ENCODE peak calls at places on chromosomes 3 and 15, in six cellular contexts. H is BE2C, N is aorta, L is body of pancreas, W is heart left ventricle, R is WERI-Rb-1. O is an unnamed sample. For H3K36me3, the result is how much of the 10 kb centered on the place peaks cover.

GRCh38 chr3:40024526-40024925 is 215.1 kb downstream of the MYRIP start:
- DNase-seq in L (no peak), N (no peak), R (no peak), W (no peak), H (no peak), O (no peak)

GRCh38 chr3:105503191-105503593 is 136.5 kb downstream of the ALCAM start:
- DNase-seq in R (no peak), L (no peak), N (no peak), W (no peak), H (no peak), O (no peak)

GRCh38 chr15:49439678-49440375 is 16.8 kb downstream of the FGF7 start:
- DNase-seq in W (no peak), R (no peak), H (no peak), N (no peak), L (no peak), O (no peak)

GRCh38 chr3:194395767-194396527 is 3.1 kb downstream of the GP5 start:
- DNase-seq in L (no peak), R (no peak), N (no peak), H (no peak), W (peak), O (peak)

GRCh38 chr3:10299679-10300078 is 6.9 kb upstream of the GHRL start:
- DNase-seq in R (no peak), W (no peak), H (no peak), L (no peak), N (no peak), O (no peak)

GRCh38 chr3:69425249-69425648 is 39.4 kb upstream of the FRMD4B start:
- DNase-seq in N (no peak), W (no peak), L (peak), R (peak), H (peak), O (no peak)

GRCh38 chr3:16841906-16842709 is 42.6 kb upstream of the PLCL2 start:
- DNase-seq in R (no peak), N (no peak), W (peak), H (no peak), L (peak), O (peak)

GRCh38 chr3:192675958-192676649 is 51.2 kb downstream of the FGF12 start:
- DNase-seq in R (no peak), N (no peak), L (no peak), W (no peak), H (no peak), O (no peak)

GRCh38 chr3:194592798-194593752 is 40.1 kb downstream of the TMEM44 start:
- DNase-seq in H (peak), W (no peak), N (no peak), R (no peak), L (peak), O (no peak)

GRCh38 chr3:17820704-17821103 is 78.3 kb upstream of the TBC1D5 start:
- DNase-seq in H (no peak), R (no peak), L (no peak), W (no peak), N (no peak), O (no peak)

GRCh38 chr15:42037650-42038049 is 16.8 kb upstream of the PLA2G4E start:
- DNase-seq in H (peak), N (no peak), L (peak), R (no peak), W (no peak), O (no peak)

GRCh38 chr3:157906627-157907026 is 199.6 kb downstream of the SHOX2 start:
- DNase-seq in R (no peak), N (no peak), W (no peak), H (no peak), L (no peak), O (no peak)

GRCh38 chr3:30124435-30125390 is 481.7 kb upstream of the TGFBR2 start:
- DNase-seq in R (peak), H (peak), W (peak), N (no peak), L (peak), O (no peak)

GRCh38 chr3:9779721-9780450 is 10.1 kb upstream of the CAMK1 start:
- DNase-seq in L (no peak), W (no peak), R (no peak), H (no peak), N (peak), O (no peak)

GRCh38 chr3:11437506-11437905 is 165.3 kb downstream of the ATG7 start:
- DNase-seq in L (no peak), H (no peak), W (no peak), N (no peak), R (no peak), O (no peak)

GRCh38 chr3:132386259-132386658 is 31.0 kb upstream of the DNAJC13 start:
- DNase-seq in W (no peak), H (no peak), R (no peak), L (no peak), N (no peak), O (no peak)

GRCh38 chr15:52186651-52187486 is 4.3 kb downstream of the GNB5 start:
- DNase-seq in N (no peak), L (no peak), H (no peak), W (no peak), R (peak), O (no peak)

GRCh38 chr3:8646313-8646938 is 1.8 kb upstream of the SSUH2 start:
- DNase-seq in W (no peak), H (no peak), N (no peak), L (no peak), R (no peak), O (peak)

GRCh38 chr3:61769266-61769665 is 207.9 kb downstream of the PTPRG start:
- DNase-seq in R (no peak), N (no peak), H (no peak), L (no peak), W (no peak), O (no peak)

GRCh38 chr3:115673860-115674259 is 50.5 kb downstream of the GAP43 start:
- DNase-seq in N (no peak), L (no peak), H (no peak), R (no peak), W (no peak), O (no peak)

GRCh38 chr3:16391936-16392536 is 121.5 kb downstream of the RFTN1 start:
- DNase-seq in R (no peak), W (no peak), N (no peak), H (no peak), L (no peak), O (no peak)

GRCh38 chr3:57004154-57004730 is 56.2 kb upstream of the SPATA12 start:
- DNase-seq in H (no peak), L (no peak), R (peak), W (no peak), N (no peak), O (no peak)

GRCh38 chr3:193982258-193982659 is 153.7 kb upstream of the HES1 start:
- DNase-seq in N (peak), L (peak), H (no peak), W (peak), R (no peak), O (peak)

GRCh38 chr3:66812741-66813140 is 185.4 kb upstream of the KBTBD8 start:
- DNase-seq in R (no peak), N (no peak), W (no peak), L (no peak), H (no peak), O (no peak)

GRCh38 chr3:140433431-140433830 is 244.4 kb upstream of the TRIM42 start:
- DNase-seq in N (no peak), L (no peak), W (no peak), H (no peak), R (no peak), O (no peak)

GRCh38 chr3:5304789-5305680 is 117.5 kb downstream of the EDEM1 start:
- DNase-seq in H (peak), W (no peak), L (peak), R (peak), N (no peak), O (no peak)

DNA sequence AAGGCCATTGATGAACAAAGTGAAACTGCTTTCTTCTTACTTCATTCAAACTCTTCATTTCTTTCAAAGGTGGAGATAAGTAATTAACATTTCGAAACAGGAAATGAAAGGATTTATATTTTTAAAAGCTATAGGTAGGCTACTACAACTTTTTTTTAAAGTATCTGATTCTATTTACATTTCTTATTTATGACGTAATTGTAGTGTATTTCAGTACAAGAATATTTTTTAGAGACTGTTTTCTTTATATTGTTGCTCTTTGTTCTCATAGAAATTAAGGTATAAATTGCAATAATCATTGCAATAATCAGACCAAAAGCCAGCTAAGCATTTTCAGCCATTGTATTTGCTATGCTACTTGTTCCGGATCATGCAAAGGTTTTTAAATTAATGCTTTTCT is 13.7 kb downstream of the ZFAND6 start:
- DNase-seq in H (no peak), R (no peak), L (no peak), W (no peak), N (no peak), O (no peak)
- H3K36me3 ChIP-seq in H (under half), R (under half), L (under half), W (under half), N (under half), O (under half)

GRCh38 chr15:26550880-26551279 is 222.0 kb downstream of the GABRB3 start:
- DNase-seq in L (no peak), N (no peak), H (no peak), W (no peak), R (no peak), O (no peak)
- H3K36me3 ChIP-seq in L (under half), N (under half), H (under half), W (under half), R (under half), O (under half)

GRCh38 chr15:74010929-74011540 is 16.5 kb downstream of the PML start:
- DNase-seq in H (no peak), N (no peak), W (no peak), L (no peak), R (no peak), O (no peak)

GRCh38 chr15:74013374-74013893 is 18.9 kb downstream of the PML start:
- DNase-seq in W (no peak), H (no peak), L (no peak), N (no peak), R (no peak), O (no peak)

GRCh38 chr15:74007820-74008371 is 13.4 kb downstream of the PML start:
- DNase-seq in N (no peak), H (no peak), W (no peak), L (no peak), R (no peak), O (no peak)

GRCh38 chr15:74008901-74009300 is 14.4 kb downstream of the PML start:
- DNase-seq in W (no peak), L (no peak), R (no peak), H (no peak), N (no peak), O (no peak)

GRCh38 chr15:74011610-74012009 is 17.1 kb downstream of the PML start:
- DNase-seq in N (no peak), R (no peak), H (no peak), L (no peak), W (peak), O (no peak)
- H3K36me3 ChIP-seq in N (under half), R (under half), H (under half), L (under half), W (under half), O (under half)

DNA sequence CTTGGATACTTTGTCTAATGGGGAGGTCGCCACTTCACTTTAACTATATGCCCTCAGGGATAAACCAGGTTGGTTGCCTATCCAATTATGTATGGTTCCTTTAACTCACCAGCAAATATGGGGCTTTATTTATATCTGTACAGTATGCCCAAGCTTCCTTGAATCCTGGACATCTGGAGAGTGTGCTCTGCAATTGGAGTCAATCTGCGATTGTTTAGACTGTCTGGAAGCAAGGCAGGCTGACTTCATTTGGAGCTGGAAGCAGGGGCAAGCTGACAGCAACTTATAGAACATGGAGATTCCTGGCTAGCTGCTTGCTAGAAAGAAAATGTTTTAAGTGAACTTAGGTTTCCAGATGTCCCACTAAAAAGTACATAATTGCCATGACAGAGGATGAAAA is 63.7 kb upstream of the TPRG1 start:
- DNase-seq in W (no peak), L (no peak), R (no peak), H (peak), N (no peak), O (no peak)
- H3K36me3 ChIP-seq in W (under half), L (under half), R (under half), H (under half), N (under half), O (under half)

GRCh38 chr3:47515100-47515499 is 1.6 kb upstream of the ELP6 start:
- DNase-seq in R (peak), N (no peak), L (no peak), W (no peak), H (no peak), O (no peak)
- H3K36me3 ChIP-seq in R (under half), N (under half), L (under half), W (under half), H (under half), O (under half)

GRCh38 chr3:12885585-12885934 is 44.2 kb upstream of the RPL32 start:
- DNase-seq in H (no peak), R (no peak), L (no peak), N (no peak), W (no peak), O (no peak)
- H3K36me3 ChIP-seq in H (under half), R (under half), L (under half), N (under half), W (under half), O (under half)